ENCODE peak calls at places on chromosomes 12 and 14, in nine cellular contexts. R is uterus, X is AG08395, E is WTC11, B is kidney glomerular epithelial cell, D is amniotic stem cell, V is endothelial cell, W is neural progenitor cell, N is NCI-H2029. L is an unnamed sample.

GRCh38 chr12:108756421-108756820 is 25.1 kb upstream of the CORO1C start:
- DNase-seq in R (no peak), X (no peak), E (no peak), B (no peak), D (no peak), V (no peak), W (no peak), N (no peak), L (no peak)

GRCh38 chr14:94334837-94335236 is 11.7 kb upstream of the SERPINA6 start:
- DNase-seq in R (no peak), X (no peak), E (no peak), B (no peak), D (no peak), V (no peak), W (no peak), N (no peak), L (no peak)

GRCh38 chr12:57657744-57658143 is 24.7 kb upstream of the B4GALNT1 start:
- DNase-seq in R (no peak), X (no peak), E (no peak), B (no peak), D (no peak), V (no peak), W (no peak), N (peak), L (no peak)

GRCh38 chr12:123808167-123808566 is 46.1 kb downstream of the DNAH10 start:
- DNase-seq in R (no peak), X (peak), E (peak), B (no peak), D (no peak), V (peak), W (peak), N (no peak), L (no peak)

GRCh38 chr12:3442397-3442796 is 48.6 kb upstream of the PRMT8 start:
- DNase-seq in R (no peak), X (no peak), E (no peak), B (no peak), D (no peak), V (no peak), W (no peak), N (no peak), L (no peak)

GRCh38 chr12:2239376-2240010 is 186.7 kb downstream of the CACNA1C start:
- DNase-seq in R (peak), X (no peak), E (no peak), B (no peak), D (no peak), V (no peak), W (no peak), N (no peak), L (peak)

GRCh38 chr12:58413794-58414193 is 472.4 kb downstream of the ATP23 start:
- DNase-seq in R (no peak), X (peak), E (no peak), B (peak), D (no peak), V (no peak), W (no peak), N (no peak), L (no peak)

GRCh38 chr12:3715999-3716398 is 36.9 kb downstream of the CRACR2A start:
- DNase-seq in R (no peak), X (no peak), E (no peak), B (no peak), D (no peak), V (no peak), W (no peak), N (no peak), L (no peak)

GRCh38 chr14:78764240-78764639 is 594.1 kb downstream of the NRXN3 start:
- DNase-seq in R (no peak), X (no peak), E (no peak), B (peak), D (no peak), V (no peak), W (no peak), N (no peak), L (no peak)

L was measured in ovary.